ENCODE peak calls at places on chromosomes 16 and 17, in six cellular contexts. A is BE2C, K is GM13977, O is HepG2, W is tibial nerve, M is suprapubic skin. E is an unnamed sample.

GRCh38 chr16:73052441-73053030 is 4.6 kb upstream of the ZFHX3 start:
- DNase-seq in M (no peak), K (no peak), A (no peak), O (no peak), W (no peak), E (no peak)

GRCh38 chr16:31718998-31719397 is 154.6 kb upstream of the ZNF267 start:
- DNase-seq in M (no peak), W (no peak), A (no peak), O (no peak), K (no peak), E (no peak)

GRCh38 chr16:55444754-55445485 is 34.1 kb upstream of the MMP2 start:
- DNase-seq in A (no peak), K (peak; percentile 52), O (no peak), M (no peak), W (no peak), E (no peak)

GRCh38 chr16:89114159-89114981 is 20.7 kb downstream of the ACSF3 start:
- DNase-seq in A (peak; percentile 4), O (no peak), W (no peak), M (no peak), K (no peak), E (no peak)

GRCh38 chr16:86577314-86577971 is 906 bp upstream of the FOXL1 start:
- DNase-seq in W (no peak), A (no peak), K (no peak), M (no peak), O (no peak), E (no peak)

GRCh38 chr17:37714897-37715296 is 30.0 kb downstream of the HNF1B start:
- DNase-seq in K (no peak), A (no peak), M (no peak), W (no peak), O (no peak), E (no peak)

GRCh38 chr17:12296120-12296727 is 275.5 kb downstream of the MAP2K4 start:
- DNase-seq in O (no peak), K (no peak), A (no peak), M (no peak), W (no peak), E (no peak)

GRCh38 chr16:84507011-84507982 is 2.8 kb upstream of the MEAK7 start:
- DNase-seq in K (peak; percentile 67), A (no peak), M (no peak), O (no peak), W (no peak), E (no peak)

GRCh38 chr16:55294947-55295346 is 29.1 kb upstream of the IRX6 start:
- DNase-seq in O (no peak), W (no peak), M (no peak), K (no peak), A (peak; percentile 19), E (no peak)

GRCh38 chr17:59513934-59514841 is 51.2 kb upstream of the DHX40 start:
- DNase-seq in W (peak; percentile 67), K (no peak), A (peak; percentile 90), M (peak; percentile 82), O (peak; percentile 98), E (no peak)

GRCh38 chr17:47707056-47707791 is 13.3 kb downstream of the TBKBP1 start:
- DNase-seq in W (no peak), M (no peak), A (no peak), K (no peak), O (peak; percentile 32), E (no peak)

GRCh38 chr17:28041844-28042656 is 427 bp upstream of the NLK start:
- DNase-seq in O (no peak), W (no peak), M (no peak), K (no peak), A (no peak), E (no peak)

GRCh38 chr16:1639282-1639681 is 27.1 kb downstream of the CRAMP1 start:
- DNase-seq in A (no peak), K (no peak), W (no peak), O (peak; percentile 9), M (no peak), E (no peak)

GRCh38 chr16:84585886-84586285 is 32.0 kb downstream of the COTL1 start:
- DNase-seq in K (peak; percentile 68), O (no peak), M (no peak), W (no peak), A (peak; percentile 75), E (no peak)

GRCh38 chr16:1546430-1546829 is 13.0 kb downstream of the TMEM204 start:
- DNase-seq in O (no peak), A (peak; percentile 9), W (no peak), K (no peak), M (no peak), E (no peak)

GRCh38 chr17:49515196-49515770 is 20.2 kb downstream of the NGFR start:
- DNase-seq in A (peak; percentile 95), W (peak; percentile 88), K (peak; percentile 85), O (peak; percentile 79), M (peak; percentile 88), E (no peak)

GRCh38 chr16:74677868-74678267 is 11.2 kb upstream of the RFWD3 start:
- DNase-seq in K (no peak), W (no peak), M (no peak), O (no peak), A (no peak), E (no peak)

GRCh38 chr17:40093580-40094201 is 6.7 kb downstream of the NR1D1 start:
- DNase-seq in W (no peak), M (no peak), O (no peak), A (no peak), K (no peak), E (no peak)

DNA sequence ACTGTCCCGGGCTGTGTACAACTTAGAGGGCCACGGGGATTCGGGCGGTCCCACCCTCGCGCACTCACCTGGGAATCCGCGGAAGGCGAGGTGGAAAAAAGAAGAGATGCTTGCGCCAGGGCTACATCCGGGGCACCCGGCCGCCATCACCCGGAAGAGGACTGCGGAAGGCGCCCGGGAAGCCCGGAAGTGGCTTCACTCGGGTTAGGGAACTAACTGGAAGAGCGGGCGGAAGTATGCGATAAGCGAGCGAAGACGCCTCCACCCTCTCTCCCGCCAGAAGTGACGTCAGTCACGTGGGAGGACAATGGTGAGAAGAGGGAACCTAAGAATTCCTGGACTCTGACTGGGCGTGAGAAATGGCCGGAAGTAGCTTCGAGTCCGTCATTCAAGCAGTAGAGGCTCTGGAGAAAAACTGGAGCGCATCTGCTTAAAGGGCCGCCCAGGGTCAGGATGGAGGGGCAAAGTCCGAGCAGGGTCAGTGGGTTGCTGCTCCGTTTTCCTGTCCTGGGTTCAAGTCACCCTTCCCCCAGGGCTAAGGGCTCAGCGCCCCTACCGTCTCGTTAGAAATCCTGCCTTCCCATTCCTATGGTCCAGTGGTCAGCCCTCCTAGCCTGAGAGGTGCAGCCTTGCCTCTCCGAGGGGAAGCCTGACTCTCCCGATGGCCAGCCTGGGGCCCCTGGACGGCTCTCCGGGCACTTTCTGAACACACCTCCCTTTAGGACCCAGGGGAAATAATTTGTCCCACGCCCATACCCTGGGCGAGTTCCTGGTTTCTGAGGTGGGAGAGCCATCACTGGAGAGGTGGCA is at the start of gene CD2BP2:
- DNase-seq in M (peak; percentile 97), O (peak; percentile 100), W (peak; percentile 92), A (peak; percentile 96), K (peak; percentile 89), E (peak; percentile 80)
- TF ChIP-seq CTCF in M (no peak), O (peak; percentile 45), W (no peak), A (no peak), K (no peak), E (no peak)

GRCh38 chr17:13931111-13931526 is 138.2 kb upstream of the COX10 start:
- DNase-seq in A (no peak), M (no peak), K (no peak), O (no peak), W (no peak), E (no peak)

GRCh38 chr17:13922885-13923284 is 146.4 kb upstream of the COX10 start:
- DNase-seq in A (no peak), O (no peak), W (no peak), M (no peak), K (no peak), E (no peak)

GRCh38 chr17:13920413-13920812 is 148.9 kb upstream of the COX10 start:
- DNase-seq in O (no peak), K (no peak), W (no peak), A (no peak), M (no peak), E (no peak)

GRCh38 chr17:13921841-13922776 is 147.2 kb upstream of the COX10 start:
- DNase-seq in K (no peak), M (no peak), A (no peak), W (no peak), O (no peak), E (no peak)

DNA sequence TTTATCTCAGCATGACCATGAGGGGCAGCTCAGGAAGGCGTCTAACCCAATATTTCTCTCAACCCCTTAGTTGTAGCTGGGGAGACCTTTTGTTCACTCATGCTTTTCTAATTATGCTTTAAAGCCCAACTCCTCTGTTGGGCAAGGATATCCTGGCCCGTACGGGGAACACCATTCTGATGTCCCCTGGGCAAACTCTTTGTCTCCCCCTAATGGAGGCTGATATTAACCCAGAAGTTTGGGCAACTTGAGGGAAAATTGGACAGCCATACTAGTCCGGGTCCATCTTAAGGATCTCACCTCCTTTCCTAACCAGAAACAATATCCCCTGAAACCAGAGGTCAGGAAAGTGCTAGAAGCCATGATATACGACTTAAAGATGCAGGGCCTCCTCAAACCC is 143.7 kb upstream of the COX10 start:
- DNase-seq in M (no peak), K (no peak), A (no peak), W (no peak), O (no peak), E (no peak)
- TF ChIP-seq CTCF in M (no peak), K (no peak), A (peak; percentile 37), W (no peak), O (peak; percentile 36), E (no peak)

DNA sequence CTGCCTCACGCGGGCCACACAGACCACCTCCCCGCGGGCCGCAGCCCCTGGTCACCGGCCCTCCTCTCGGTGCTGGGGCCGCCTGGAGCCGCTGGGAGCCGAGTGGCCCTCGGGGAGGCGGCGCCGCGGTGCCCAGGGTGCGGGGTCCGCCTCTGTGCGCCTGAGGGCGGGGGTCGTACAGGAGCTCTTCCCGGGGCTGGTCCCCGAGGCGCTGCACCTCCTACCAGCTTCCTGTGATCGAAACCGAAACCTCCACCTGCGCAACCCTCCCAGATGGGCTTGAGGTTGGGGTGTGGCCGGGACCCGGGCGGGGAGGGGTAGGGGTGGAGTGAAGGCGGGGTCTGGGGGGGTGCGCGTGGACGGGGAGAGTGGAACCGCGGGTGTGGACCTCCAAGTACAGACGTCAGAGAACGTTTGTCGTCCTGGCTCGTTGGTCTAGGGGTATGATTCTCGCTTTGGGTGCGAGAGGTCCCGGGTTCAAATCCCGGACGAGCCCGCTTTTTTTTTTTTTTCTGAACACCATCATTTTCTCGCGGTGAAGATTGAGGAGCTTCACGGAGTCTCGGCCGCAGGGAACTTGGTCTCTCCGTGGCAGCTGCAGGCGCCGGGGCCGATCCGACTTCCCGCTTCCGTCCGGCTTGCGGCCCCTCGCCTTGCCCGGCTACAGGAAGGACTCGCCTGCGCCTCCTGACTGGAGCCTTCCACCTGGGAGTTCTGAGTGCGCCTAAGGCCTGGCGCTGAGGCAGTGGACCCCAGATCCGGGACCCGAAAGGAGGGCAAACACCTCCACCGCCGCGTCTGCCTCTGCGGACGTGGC is 23.9 kb downstream of the ZNF213 start:
- DNase-seq in A (peak; percentile 86), K (peak; percentile 95), M (peak; percentile 95), O (peak; percentile 87), W (peak; percentile 86), E (peak; percentile 76)
- TF ChIP-seq CTCF in A (no peak), K (no peak), M (no peak), O (peak; percentile 15), W (no peak), E (no peak)

DNA sequence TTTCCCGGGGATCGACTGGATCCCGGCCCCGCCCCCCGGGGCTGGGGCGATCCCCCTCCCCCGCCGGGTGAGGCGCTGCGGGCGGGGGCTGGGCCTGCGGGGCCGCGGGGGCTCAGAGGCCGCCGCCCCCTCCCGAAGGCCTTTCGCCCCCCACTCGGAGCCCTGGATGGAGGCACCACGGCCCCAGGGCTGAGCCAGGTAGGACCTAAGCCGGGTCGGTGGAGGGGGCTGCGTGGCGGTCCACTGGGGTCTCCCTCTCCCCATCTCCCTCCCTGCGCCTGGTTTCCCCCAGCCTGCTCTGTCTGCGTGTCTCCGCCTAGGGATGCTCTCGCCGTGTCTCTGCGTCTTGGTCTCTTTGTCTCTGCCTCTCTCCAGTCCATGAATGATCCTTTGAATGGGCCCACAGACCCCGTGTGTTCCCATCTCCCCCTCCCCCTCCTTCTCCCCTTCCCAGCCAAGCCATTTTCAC is 1.6 kb upstream of the TMEM256 start:
- DNase-seq in W (no peak), A (no peak), K (no peak), O (no peak), M (no peak), E (no peak)
- TF ChIP-seq CTCF in W (no peak), A (no peak), K (no peak), O (no peak), M (no peak), E (no peak)